ENCODE peak calls at places on chromosomes 7 and 10, in four cellular contexts. V is tibial nerve, L is cardiac fibroblast, Y is A673. T is an unnamed sample.

GRCh38 chr10:9757176-9757575 is 1260.5 kb upstream of the CELF2 start:
- DNase-seq in V (no peak), Y (no peak), L (no peak), T (no peak)

GRCh38 chr10:119505131-119505551 is 37.4 kb downstream of the RGS10 start:
- DNase-seq in V (no peak), Y (no peak), L (no peak), T (no peak)

GRCh38 chr7:81062747-81063146 is 143.9 kb upstream of the SEMA3C start:
- DNase-seq in Y (no peak), L (no peak), V (no peak), T (no peak)

GRCh38 chr10:63788152-63788821 is 267.1 kb downstream of the REEP3 start:
- DNase-seq in Y (no peak), L (no peak), V (no peak), T (no peak)

GRCh38 chr7:135771961-135772638 is 23.5 kb upstream of the FAM180A start:
- DNase-seq in V (no peak), Y (no peak), L (peak), T (no peak)

GRCh38 chr7:41183741-41184140 is 519.1 kb downstream of the INHBA start:
- DNase-seq in V (no peak), L (no peak), Y (no peak), T (no peak)

GRCh38 chr7:18361756-18362155 is 133.8 kb upstream of the HDAC9 start:
- DNase-seq in Y (peak), V (peak), L (peak), T (no peak)

GRCh38 chr10:91328320-91328984 is 81.7 kb upstream of the HECTD2 start:
- DNase-seq in L (no peak), V (no peak), Y (no peak), T (no peak)

GRCh38 chr7:47375590-47375989 is 206.3 kb downstream of the TNS3 start:
- DNase-seq in L (peak), V (no peak), Y (no peak), T (no peak)

GRCh38 chr7:23863209-23863798 is 153.3 kb downstream of the STK31 start:
- DNase-seq in Y (peak), L (peak), V (no peak), T (no peak)

GRCh38 chr10:124598773-124599587 is 137.4 kb downstream of the LHPP start:
- DNase-seq in L (no peak), V (no peak), Y (no peak), T (no peak)

GRCh38 chr10:70255329-70256299 is 22.4 kb upstream of the PPA1 start:
- DNase-seq in V (no peak), Y (no peak), L (peak), T (no peak)

DNA sequence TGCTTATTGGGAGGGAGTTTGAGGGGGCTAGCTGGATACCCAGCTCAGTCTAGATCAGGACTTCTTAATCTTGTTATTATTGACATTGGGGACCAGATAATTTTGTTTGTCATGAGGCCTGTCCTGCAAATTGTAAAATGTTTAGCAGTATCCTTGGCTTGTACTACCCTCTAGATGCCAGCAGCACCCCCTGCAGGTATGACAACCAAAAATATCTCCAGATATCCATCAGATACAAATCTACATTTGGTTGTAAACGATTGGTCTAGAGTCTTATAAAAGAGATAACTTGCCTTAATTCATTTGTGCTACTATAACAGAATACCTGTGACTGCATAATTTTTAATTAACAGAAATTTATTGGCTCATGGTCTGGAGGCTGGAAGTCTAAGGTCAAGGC is 1232.2 kb downstream of the XPNPEP1 start:
- DNase-seq in V (no peak), Y (no peak), L (no peak), T (no peak)
- TF ChIP-seq CTCF in V (no peak), Y (peak), L (no peak), T (peak)

GRCh38 chr7:29609162-29610030 is 45.8 kb downstream of the PRR15 start:
- DNase-seq in Y (peak), L (peak), V (no peak), T (no peak)
- TF ChIP-seq CTCF in Y (peak), L (peak), V (peak), T (peak)

GRCh38 chr7:131995324-131995723 is 438.9 kb upstream of the PODXL start:
- DNase-seq in V (no peak), L (no peak), Y (no peak), T (no peak)
- TF ChIP-seq CTCF in V (no peak), L (no peak), Y (no peak), T (no peak)

DNA sequence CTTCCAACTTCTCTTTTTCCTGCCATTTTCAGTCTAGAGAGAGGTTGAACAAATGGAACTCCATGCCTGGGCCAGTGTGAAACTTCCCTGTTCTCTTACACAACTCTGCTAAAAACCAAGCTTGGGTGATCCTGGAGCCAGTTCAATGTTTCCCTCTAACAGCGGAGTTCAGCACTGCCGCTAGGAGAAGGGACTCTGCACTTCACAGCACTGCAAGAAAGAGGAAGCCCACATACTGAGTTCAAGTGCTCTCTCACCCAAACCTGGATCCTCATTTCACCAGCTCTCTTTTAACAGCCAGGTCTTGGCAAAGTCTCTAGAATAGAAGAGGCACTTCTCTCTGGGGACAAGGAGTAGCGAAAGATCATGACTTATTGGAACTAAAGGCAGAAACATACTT is 18.8 kb downstream of the FOXI2 start:
- DNase-seq in Y (peak), L (no peak), V (no peak), T (no peak)
- TF ChIP-seq CTCF in Y (peak), L (no peak), V (no peak), T (no peak)

DNA sequence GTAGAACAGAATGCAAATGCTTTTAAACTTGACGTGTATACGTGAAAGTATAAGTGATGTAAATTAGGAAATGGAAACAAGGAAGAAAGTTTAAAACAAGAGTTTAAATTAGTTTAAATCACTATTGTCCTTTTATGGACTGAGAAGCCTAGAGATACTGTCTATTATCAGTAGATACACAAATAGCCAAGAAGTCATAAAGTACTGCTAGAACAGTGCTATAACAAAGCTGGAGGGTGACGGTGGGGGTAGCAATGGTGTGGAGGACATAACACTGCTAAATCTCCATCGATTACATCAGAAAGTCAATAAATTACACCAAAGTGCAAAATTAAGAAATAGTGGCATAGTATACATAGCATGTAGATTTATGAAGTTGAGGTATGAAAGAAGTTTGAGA is 50.1 kb upstream of the CAV2 start:
- DNase-seq in L (no peak), Y (no peak), V (no peak), T (no peak)
- TF ChIP-seq CTCF in L (no peak), Y (no peak), V (no peak), T (no peak)

GRCh38 chr10:1367938-1368697 is 311.9 kb downstream of the WDR37 start:
- DNase-seq in V (no peak), L (no peak), Y (no peak), T (no peak)

GRCh38 chr10:1370298-1370697 is 314.1 kb downstream of the WDR37 start:
- DNase-seq in L (no peak), Y (no peak), V (no peak), T (no peak)

GRCh38 chr10:1369197-1369596 is 313.0 kb downstream of the WDR37 start:
- DNase-seq in L (no peak), V (no peak), Y (no peak), T (no peak)

GRCh38 chr10:1369665-1370064 is 313.5 kb downstream of the WDR37 start:
- DNase-seq in V (no peak), Y (no peak), L (no peak), T (no peak)

DNA sequence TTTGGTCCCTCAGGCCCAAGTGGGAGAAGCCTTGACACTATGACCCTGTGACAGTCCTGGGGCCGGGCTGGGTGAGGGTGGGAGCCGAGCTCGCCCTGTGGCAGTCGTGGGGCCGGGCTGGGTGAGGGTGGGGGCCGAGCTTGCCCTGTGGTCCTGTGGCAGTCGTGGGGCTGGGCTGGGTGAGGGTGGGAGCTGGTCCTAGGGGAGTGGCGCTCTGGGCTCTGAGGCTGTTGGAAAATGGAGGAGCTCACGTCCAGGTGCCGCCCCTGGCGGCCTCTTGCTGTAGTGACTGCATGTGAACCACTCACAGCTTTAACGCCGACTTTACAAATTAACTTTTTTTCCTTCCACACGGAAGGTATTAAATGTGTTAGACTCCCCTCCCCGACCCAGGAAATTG is 312.6 kb downstream of the WDR37 start:
- DNase-seq in Y (peak), V (peak), L (no peak), T (no peak)
- TF ChIP-seq CTCF in Y (peak), V (peak), L (no peak), T (peak)